ENCODE peak calls at places on chromosomes 3 and 15, in four cellular contexts. E, W, C and U are unnamed samples.
A peak's percentile ranks its signal among the peaks of the same experiment; 100 is the strongest.

GRCh38 chr3:48784426-48785120 is 63.1 kb downstream of the PRKAR2A start:
- DNase-seq in E (no peak), W (no peak), C (no peak), U (no peak)

GRCh38 chr15:64247906-64248541 is 85.2 kb upstream of the PPIB start:
- DNase-seq in E (peak; percentile 75), W (peak; percentile 43), C (peak; percentile 45), U (peak; percentile 11)

GRCh38 chr3:113035387-113035982 is 44.7 kb downstream of the GTPBP8 start:
- DNase-seq in E (no peak), W (peak; percentile 35), C (peak; percentile 53), U (peak; percentile 36)

GRCh38 chr3:174440350-174440716 is 418.8 kb upstream of the NAALADL2 start:
- DNase-seq in E (no peak), W (no peak), C (no peak), U (no peak)

GRCh38 chr3:46946856-46947544 is 29.5 kb downstream of the CCDC12 start:
- DNase-seq in E (no peak), W (no peak), C (peak; percentile 71), U (no peak)

GRCh38 chr15:39610665-39611064 is 29.8 kb downstream of the THBS1 start:
- DNase-seq in E (no peak), W (no peak), C (no peak), U (no peak)

GRCh38 chr3:46098319-46098761 is 71.1 kb upstream of the XCR1 start:
- DNase-seq in E (peak; percentile 86), W (peak; percentile 79), C (no peak), U (no peak)

GRCh38 chr3:126620743-126621142 is 34.2 kb downstream of the TXNRD3 start:
- DNase-seq in E (no peak), W (no peak), C (no peak), U (no peak)

GRCh38 chr3:181086011-181086410 is 96.5 kb upstream of the DNAJC19 start:
- DNase-seq in E (no peak), W (no peak), C (no peak), U (no peak)

GRCh38 chr15:22966321-22967083 is 13.7 kb downstream of the CYFIP1 start:
- DNase-seq in E (no peak), W (no peak), C (no peak), U (no peak)

GRCh38 chr3:106376016-106376415 is 507.2 kb upstream of the CBLB start:
- DNase-seq in E (no peak), W (no peak), C (no peak), U (no peak)

GRCh38 chr3:155233213-155233612 is 60.3 kb downstream of the STRIT1 start:
- DNase-seq in E (no peak), W (no peak), C (no peak), U (no peak)

GRCh38 chr3:45208587-45208986 is 17.5 kb downstream of the TMEM158 start:
- DNase-seq in E (no peak), W (no peak), C (no peak), U (no peak)

GRCh38 chr3:197942956-197943556 is 6.9 kb upstream of the RPL35A start:
- DNase-seq in E (no peak), W (no peak), C (peak; percentile 47), U (peak; percentile 32)

GRCh38 chr3:184168363-184169120 is 6.1 kb upstream of the AP2M1 start:
- DNase-seq in E (no peak), W (no peak), C (no peak), U (no peak)

GRCh38 chr3:197309528-197310361 is 11.3 kb upstream of the DLG1 start:
- DNase-seq in E (no peak), W (no peak), C (no peak), U (no peak)

GRCh38 chr3:171974986-171975837 is 64.2 kb upstream of the FNDC3B start:
- DNase-seq in E (no peak), W (peak; percentile 90), C (no peak), U (no peak)

GRCh38 chr3:157872902-157873301 is 233.3 kb downstream of the SHOX2 start:
- DNase-seq in E (no peak), W (no peak), C (no peak), U (no peak)

GRCh38 chr15:32844118-32844711 is 126.4 kb downstream of the GREM1 start:
- DNase-seq in E (no peak), W (no peak), C (peak; percentile 27), U (no peak)

GRCh38 chr3:168096210-168096795 is 579 bp upstream of the GOLIM4 start:
- DNase-seq in E (peak; percentile 56), W (no peak), C (peak; percentile 44), U (peak; percentile 31)

GRCh38 chr3:71581981-71582611 is 1.4 kb downstream of the FOXP1 start:
- DNase-seq in E (no peak), W (peak; percentile 57), C (peak; percentile 42), U (no peak)

GRCh38 chr15:62691008-62691407 is 351.5 kb upstream of the TPM1 start:
- DNase-seq in E (no peak), W (no peak), C (no peak), U (no peak)

GRCh38 chr3:59879033-59879655 is 829.3 kb upstream of the CFAP20DC start:
- DNase-seq in E (no peak), W (no peak), C (no peak), U (no peak)

GRCh38 chr15:45646220-45646619 is 11.4 kb downstream of the SQOR start:
- DNase-seq in E (no peak), W (no peak), C (no peak), U (no peak)

GRCh38 chr15:90075420-90076289 is 26.6 kb downstream of the IDH2 start:
- DNase-seq in E (no peak), W (no peak), C (no peak), U (no peak)

GRCh38 chr15:71547066-71547465 is 263.3 kb upstream of the NR2E3 start:
- DNase-seq in E (no peak), W (no peak), C (no peak), U (no peak)

GRCh38 chr15:58486564-58486963 is 54.8 kb downstream of the LIPC start:
- DNase-seq in E (no peak), W (no peak), C (no peak), U (no peak)

GRCh38 chr15:93152951-93153350 is 63.9 kb upstream of the RGMA start:
- DNase-seq in E (no peak), W (no peak), C (no peak), U (no peak)

GRCh38 chr3:68972358-68972979 is 40.1 kb upstream of the TAFA4 start:
- DNase-seq in E (no peak), W (no peak), C (peak; percentile 36), U (peak; percentile 13)

GRCh38 chr3:106176734-106177133 is 307.9 kb upstream of the CBLB start:
- DNase-seq in E (peak; percentile 88), W (peak; percentile 36), C (no peak), U (no peak)

GRCh38 chr15:88513195-88513594 is 33.3 kb downstream of the DET1 start:
- DNase-seq in E (no peak), W (no peak), C (no peak), U (no peak)

GRCh38 chr3:194730369-194730768 is 44.7 kb downstream of the FAM43A start:
- DNase-seq in E (no peak), W (no peak), C (no peak), U (no peak)

GRCh38 chr15:89747708-89748682 is 3.1 kb downstream of the MESP1 start:
- DNase-seq in E (no peak), W (no peak), C (no peak), U (no peak)

GRCh38 chr15:38042707-38043445 is 108.4 kb downstream of the TMCO5A start:
- DNase-seq in E (no peak), W (no peak), C (no peak), U (no peak)
- TF ChIP-seq SPI1 in E (peak; percentile 70), W (peak; percentile 81), C (no peak), U (peak; percentile 11)

GRCh38 chr3:182861345-182861744 is 68.0 kb downstream of the ATP11B start:
- DNase-seq in E (no peak), W (no peak), C (peak; percentile 36), U (no peak)
- TF ChIP-seq SPI1 in E (no peak), W (no peak), C (no peak), U (no peak)

DNA sequence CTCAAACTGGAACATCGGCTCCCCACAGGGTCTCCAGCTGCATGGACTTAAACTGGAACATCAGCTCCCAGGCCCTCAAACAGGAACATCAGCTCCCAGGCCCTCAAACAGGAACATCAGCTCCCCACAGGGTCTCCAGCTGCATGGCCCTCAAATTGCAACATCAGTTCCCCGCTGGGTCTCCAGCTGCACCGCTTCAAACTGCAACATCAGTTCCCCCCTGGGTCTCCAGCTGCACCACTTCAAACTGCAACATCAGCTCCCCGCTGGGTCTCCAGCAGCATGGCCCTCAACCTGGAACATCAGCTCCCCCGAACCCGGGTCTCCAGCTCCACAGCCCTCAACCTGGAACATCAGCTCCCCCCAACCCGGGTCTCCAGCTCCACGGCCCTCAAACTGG is 82.0 kb downstream of the TFRC start:
- DNase-seq in E (no peak), W (peak; percentile 65), C (no peak), U (no peak)
- TF ChIP-seq SPI1 in E (no peak), W (peak; percentile 43), C (no peak), U (no peak)

DNA sequence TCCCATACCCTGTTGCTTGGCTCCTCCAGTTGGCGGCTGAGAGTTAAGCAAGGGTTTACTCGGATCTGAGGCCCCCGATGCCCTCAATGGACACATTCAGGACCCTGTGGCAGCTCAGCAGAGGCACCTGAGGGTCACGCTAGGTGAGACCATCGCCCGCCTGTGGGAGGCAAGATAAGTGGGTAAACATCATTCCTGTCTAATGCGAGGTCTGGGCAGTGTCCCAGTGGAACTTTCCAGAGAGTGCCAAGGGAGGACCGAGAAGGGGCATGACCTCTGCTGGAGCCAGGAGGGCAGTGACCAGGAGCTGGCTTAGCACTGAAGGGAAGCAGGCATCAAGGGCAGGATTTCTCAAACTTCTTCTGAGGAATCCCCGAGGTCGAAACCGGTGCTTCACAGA is 65.4 kb upstream of the SEC61A1 start:
- DNase-seq in E (no peak), W (no peak), C (no peak), U (no peak)
- TF ChIP-seq SPI1 in E (no peak), W (no peak), C (no peak), U (no peak)